ENCODE peak calls at places on chromosome 6, in four cellular contexts. U, L, P and X are unnamed samples.

GRCh38 chr6:144334150-144334708 is 49.1 kb downstream of the UTRN start:
- DNase-seq in P (no peak), L (no peak), U (no peak), X (no peak)

GRCh38 chr6:170048615-170049256 is 242.1 kb downstream of the DLL1 start:
- DNase-seq in U (peak), P (no peak), L (peak), X (peak)

GRCh38 chr6:84764332-84765049 is at the start of gene TBX18:
- DNase-seq in U (peak), P (peak), L (peak), X (peak)

GRCh38 chr6:43052842-43053544 is 658 bp downstream of the CUL7 start:
- DNase-seq in L (no peak), U (no peak), P (peak), X (no peak)

GRCh38 chr6:149335924-149336323 is 18.4 kb downstream of the TAB2 start:
- DNase-seq in L (peak), U (no peak), P (no peak), X (no peak)

GRCh38 chr6:161411265-161411944 is 137.5 kb upstream of the AGPAT4 start:
- DNase-seq in P (no peak), L (peak), U (no peak), X (no peak)

GRCh38 chr6:113010181-113010580 is 663.1 kb downstream of the RFPL4B start:
- DNase-seq in P (no peak), L (no peak), U (no peak), X (no peak)

GRCh38 chr6:152099816-152100618 is 292.5 kb downstream of the ESR1 start:
- DNase-seq in L (peak), U (no peak), P (no peak), X (no peak)

GRCh38 chr6:136723780-136724179 is 68.5 kb downstream of the MAP3K5 start:
- DNase-seq in L (no peak), P (no peak), U (no peak), X (no peak)

GRCh38 chr6:167719920-167720319 is 106.8 kb upstream of the AFDN start:
- DNase-seq in L (no peak), U (no peak), P (no peak), X (no peak)

GRCh38 chr6:151161363-151161762 is 78.4 kb upstream of the AKAP12 start:
- DNase-seq in P (no peak), U (no peak), L (no peak), X (no peak)

DNA sequence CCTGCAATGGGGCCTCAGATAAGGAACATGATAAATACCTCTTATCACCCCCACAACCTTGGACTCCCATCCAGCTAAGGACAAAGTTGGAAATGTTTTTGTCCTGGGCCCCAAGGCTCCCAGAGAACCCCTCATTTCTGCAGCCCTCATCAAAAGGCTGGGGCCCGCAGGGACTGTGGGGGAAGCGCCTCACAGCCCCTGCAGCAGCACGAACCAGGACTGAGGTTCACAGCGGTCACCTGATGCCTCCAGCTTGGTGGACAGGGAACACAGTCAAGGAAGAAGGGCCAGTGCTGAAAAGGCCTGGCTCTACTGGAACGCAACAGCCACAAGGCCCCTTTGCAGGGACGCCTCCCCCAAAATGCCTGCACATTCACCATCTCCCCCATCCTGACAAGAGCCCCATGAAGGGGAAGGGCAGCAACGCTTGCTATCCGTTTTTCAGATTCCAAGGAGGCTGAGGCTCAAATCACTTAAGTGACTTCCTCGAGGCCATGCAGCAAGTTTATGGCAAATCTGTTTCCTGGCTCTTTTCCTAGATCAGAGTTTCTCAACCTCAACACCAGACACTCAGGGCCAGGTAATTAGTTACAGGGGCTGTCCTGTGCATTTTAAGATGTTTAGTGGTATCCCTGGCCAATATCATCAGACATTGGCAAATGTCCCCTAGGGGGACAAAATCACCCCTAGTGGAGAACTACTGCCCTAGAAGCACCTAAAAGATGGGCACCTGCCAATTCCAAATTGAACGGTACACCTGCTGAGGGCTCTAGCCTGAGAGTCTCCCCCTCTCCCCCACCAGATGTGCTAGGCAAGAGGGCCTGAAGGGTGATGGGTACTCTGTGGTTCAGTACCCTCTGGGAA is 10.5 kb downstream of the TFEB start:
- DNase-seq in U (no peak), P (no peak), L (no peak), X (no peak)
- TF ChIP-seq CTCF in U (no peak), P (no peak), L (no peak), X (no peak)

DNA sequence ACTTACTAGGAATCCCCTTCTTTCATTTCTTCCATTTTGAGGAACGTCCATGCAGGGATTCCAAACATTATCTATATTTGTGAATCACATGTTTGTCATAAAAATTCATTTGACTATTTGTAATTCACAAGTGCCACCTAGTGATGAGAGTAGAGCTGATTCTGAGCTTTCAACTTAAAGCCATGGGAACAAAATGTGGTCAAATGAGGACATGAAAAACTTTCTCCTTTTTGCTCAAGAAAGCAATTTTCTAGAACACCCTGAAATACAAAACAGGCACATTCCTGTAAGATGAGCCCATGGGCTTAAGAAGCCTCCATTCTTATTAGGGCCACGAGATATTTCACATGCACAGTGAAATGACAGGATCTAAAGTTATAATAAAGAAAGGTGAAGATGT is 12.3 kb downstream of the MAP3K7 start:
- DNase-seq in P (no peak), L (peak), U (no peak), X (no peak)
- TF ChIP-seq CTCF in P (no peak), L (peak), U (no peak), X (peak)

DNA sequence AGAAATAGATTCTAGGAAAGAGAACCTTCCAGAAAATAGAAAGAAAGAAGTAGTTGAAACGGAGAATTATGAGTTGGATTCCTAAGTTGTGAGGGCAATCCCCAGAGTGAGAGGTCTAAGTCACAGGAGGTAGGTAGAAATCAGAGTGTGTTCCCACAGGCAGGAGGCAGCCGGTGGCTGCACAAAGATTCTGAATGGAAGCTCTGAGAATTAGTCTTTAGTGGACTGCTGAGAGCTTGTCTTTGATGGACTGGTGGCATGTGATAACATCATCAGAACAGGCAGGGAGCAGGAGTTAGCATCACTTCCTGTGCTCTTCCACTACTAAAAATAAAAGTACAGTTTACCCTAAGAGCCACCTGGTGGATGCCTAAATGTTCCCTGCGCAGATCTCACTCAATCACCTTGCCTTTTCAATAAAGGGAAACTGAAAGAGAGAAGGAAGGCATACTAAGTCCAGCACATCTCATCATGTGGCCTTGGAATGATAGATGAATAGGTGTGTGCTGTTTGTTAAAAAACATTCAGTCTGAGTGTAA is 294.6 kb upstream of the POU3F2 start:
- DNase-seq in L (no peak), U (no peak), P (no peak), X (no peak)
- TF ChIP-seq CTCF in L (no peak), U (no peak), P (no peak), X (peak)

GRCh38 chr6:62746161-62746560 is 460.1 kb upstream of the KHDRBS2 start:
- DNase-seq in U (no peak), P (no peak), L (no peak), X (no peak)

GRCh38 chr6:62746968-62747367 is 460.9 kb upstream of the KHDRBS2 start:
- DNase-seq in P (no peak), L (no peak), U (no peak), X (no peak)
- TF ChIP-seq CTCF in P (no peak), L (no peak), U (no peak), X (no peak)

DNA sequence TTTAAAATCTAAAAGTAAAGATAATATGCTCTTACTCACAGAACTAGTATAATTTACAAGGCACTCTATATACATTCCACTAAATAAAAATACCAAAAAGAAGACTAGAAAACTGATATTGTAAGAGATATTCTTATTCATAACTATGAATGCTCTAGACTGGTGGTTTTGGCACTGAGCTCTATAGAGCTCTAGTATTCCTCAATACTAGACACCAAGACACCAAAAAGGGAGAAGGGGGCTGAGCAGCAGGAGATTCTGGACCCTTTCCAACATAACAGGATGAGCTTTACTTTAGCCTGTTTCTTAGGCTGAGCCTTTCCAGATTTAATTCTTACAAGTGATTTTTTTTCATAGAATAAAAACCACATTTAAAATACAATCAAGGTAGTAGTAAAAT is 173.6 kb downstream of the COL21A1 start:
- DNase-seq in P (no peak), U (no peak), L (peak), X (no peak)
- TF ChIP-seq CTCF in P (no peak), U (no peak), L (no peak), X (no peak)

DNA sequence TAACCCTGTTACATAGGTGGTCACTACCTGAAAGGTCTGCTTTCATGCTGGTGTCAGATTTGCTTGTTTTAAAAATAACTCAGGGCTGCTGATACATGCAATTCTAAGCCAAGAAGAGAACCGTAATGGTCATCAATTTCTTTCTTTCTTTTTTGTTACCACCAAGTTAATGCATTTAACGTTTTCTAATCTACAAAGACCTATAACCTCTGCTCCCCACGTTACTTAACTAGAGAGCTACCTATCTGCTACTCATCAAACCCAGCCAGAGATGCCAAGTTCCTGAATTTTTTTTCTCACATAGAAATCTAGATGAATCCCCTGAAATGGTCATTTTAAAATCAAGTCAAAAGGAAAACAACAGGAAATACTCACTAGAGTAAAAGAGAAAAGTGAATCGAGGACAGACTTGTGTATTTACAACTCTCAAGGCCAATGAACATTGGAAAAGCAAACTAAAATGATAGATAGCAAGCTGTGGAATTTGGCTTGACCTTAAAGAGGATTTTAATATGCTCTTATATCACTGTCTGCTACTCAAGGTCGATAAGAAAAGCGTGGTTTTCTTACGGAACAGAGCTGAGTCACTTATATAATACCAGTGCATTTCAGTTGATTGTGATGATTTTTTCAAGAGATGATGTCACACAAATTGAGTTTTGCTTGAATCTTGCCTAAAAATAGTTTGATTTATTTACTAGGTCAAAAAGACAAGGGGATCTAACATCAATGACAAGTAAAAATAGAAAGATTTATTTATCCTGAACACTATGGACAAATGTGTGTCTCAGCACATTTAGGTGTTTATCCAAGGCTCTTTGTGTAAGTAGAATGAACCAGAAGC is 67.9 kb downstream of the SGK1 start:
- DNase-seq in U (no peak), L (peak), P (no peak), X (no peak)
- TF ChIP-seq CTCF in U (no peak), L (no peak), P (no peak), X (no peak)